ENCODE peak calls at places on chromosomes 5 and 9, in seven cellular contexts. F is SHP77, W is GM06990, M is cardiac fibroblast, B is heart right ventricle, O is kidney tubule cell, K is EH. Z is an unnamed sample.

GRCh38 chr9:75615284-75615683 is 275.2 kb upstream of the PCSK5 start:
- DNase-seq in F (peak), W (no peak), M (no peak), B (no peak), O (peak), K (no peak), Z (no peak)

GRCh38 chr5:73153513-73153912 is 19.5 kb upstream of the TMEM174 start:
- DNase-seq in F (no peak), W (no peak), M (no peak), B (no peak), O (no peak), K (no peak), Z (no peak)

GRCh38 chr5:113038136-113038535 is 61.5 kb downstream of the DCP2 start:
- DNase-seq in F (no peak), W (no peak), M (no peak), B (no peak), O (no peak), K (no peak), Z (no peak)

GRCh38 chr5:101012880-101013279 is 109.8 kb upstream of the ST8SIA4 start:
- DNase-seq in F (no peak), W (no peak), M (no peak), B (no peak), O (no peak), K (no peak), Z (no peak)

GRCh38 chr5:36654598-36654997 is 48.2 kb downstream of the SLC1A3 start:
- DNase-seq in F (no peak), W (no peak), M (no peak), B (no peak), O (no peak), K (no peak), Z (no peak)

GRCh38 chr5:74556631-74557595 is 83.6 kb downstream of the ENC1 start:
- DNase-seq in F (no peak), W (no peak), M (peak), B (no peak), O (no peak), K (peak), Z (no peak)

GRCh38 chr5:132182366-132183040 is 45.1 kb downstream of the P4HA2 start:
- DNase-seq in F (no peak), W (no peak), M (peak), B (no peak), O (no peak), K (peak), Z (no peak)

GRCh38 chr5:2569201-2569600 is 182.3 kb downstream of the IRX2 start:
- DNase-seq in F (no peak), W (no peak), M (no peak), B (no peak), O (no peak), K (no peak), Z (no peak)

GRCh38 chr5:96629774-96630173 is 32.4 kb upstream of the CAST start:
- DNase-seq in F (peak), W (no peak), M (peak), B (no peak), O (peak), K (peak), Z (peak)

GRCh38 chr5:34007116-34007674 is 655 bp downstream of the AMACR start:
- DNase-seq in F (no peak), W (peak), M (peak), B (no peak), O (peak), K (peak), Z (peak)

GRCh38 chr5:52787600-52788504 is at the start of the genes ITGA1 and PELO:
- DNase-seq in F (peak), W (peak), M (peak), B (peak), O (peak), K (peak), Z (peak)

GRCh38 chr9:136732446-136733178 is 10.1 kb downstream of the LCN10 start:
- DNase-seq in F (no peak), W (no peak), M (no peak), B (peak), O (no peak), K (no peak), Z (no peak)

GRCh38 chr5:179858241-179858585 is 404 bp downstream of the MRNIP start:
- DNase-seq in F (peak), W (peak), M (peak), B (no peak), O (peak), K (peak), Z (peak)

GRCh38 chr9:130058887-130059286 is 5.2 kb downstream of the GPR107 start:
- DNase-seq in F (no peak), W (no peak), M (no peak), B (no peak), O (no peak), K (no peak), Z (no peak)

GRCh38 chr5:95884021-95884333 is 61.5 kb upstream of the GLRX start:
- DNase-seq in F (no peak), W (no peak), M (peak), B (no peak), O (no peak), K (peak), Z (peak)

GRCh38 chr5:160159991-160160826 is 41.0 kb upstream of the PWWP2A start:
- DNase-seq in F (peak), W (peak), M (no peak), B (no peak), O (no peak), K (no peak), Z (peak)

GRCh38 chr9:36874921-36875320 is 159.1 kb downstream of the PAX5 start:
- DNase-seq in F (no peak), W (no peak), M (peak), B (no peak), O (peak), K (peak), Z (peak)

GRCh38 chr9:134134949-134135342 is 936 bp upstream of the WDR5 start:
- DNase-seq in F (no peak), W (no peak), M (no peak), B (no peak), O (no peak), K (no peak), Z (no peak)

GRCh38 chr9:20988916-20989315 is 42.5 kb downstream of the HACD4 start:
- DNase-seq in F (no peak), W (no peak), M (peak), B (no peak), O (no peak), K (peak), Z (no peak)

GRCh38 chr5:65229841-65230240 is 251.9 kb downstream of the ADAMTS6 start:
- DNase-seq in F (no peak), W (no peak), M (no peak), B (no peak), O (no peak), K (no peak), Z (no peak)

GRCh38 chr5:92652735-92653134 is 928.3 kb downstream of the NR2F1-AS1 start:
- DNase-seq in F (no peak), W (no peak), M (no peak), B (no peak), O (no peak), K (peak), Z (no peak)

GRCh38 chr5:141778683-141779082 is 96.7 kb upstream of the ARAP3 start:
- DNase-seq in F (no peak), W (no peak), M (no peak), B (no peak), O (no peak), K (no peak), Z (no peak)

GRCh38 chr9:96071245-96072124 is 196.0 kb downstream of the ERCC6L2 start:
- DNase-seq in F (peak), W (no peak), M (peak), B (no peak), O (peak), K (peak), Z (peak)

GRCh38 chr5:141560725-141561483 is 57.9 kb downstream of the DIAPH1 start:
- DNase-seq in F (peak), W (no peak), M (peak), B (peak), O (peak), K (peak), Z (peak)

GRCh38 chr5:160339406-160340140 is 27.2 kb upstream of the CCNJL start:
- DNase-seq in F (no peak), W (no peak), M (no peak), B (no peak), O (no peak), K (no peak), Z (peak)

GRCh38 chr9:120603601-120604000 is 23.6 kb upstream of the CDK5RAP2 start:
- DNase-seq in F (no peak), W (no peak), M (no peak), B (no peak), O (peak), K (no peak), Z (no peak)

GRCh38 chr9:133109931-133110650 is 10.9 kb downstream of the RALGDS start:
- DNase-seq in F (no peak), W (no peak), M (no peak), B (no peak), O (no peak), K (no peak), Z (no peak)

GRCh38 chr9:133712221-133713100 is 25.7 kb downstream of the SARDH start:
- DNase-seq in F (no peak), W (no peak), M (no peak), B (no peak), O (no peak), K (no peak), Z (peak)

GRCh38 chr9:121499427-121500164 is at the start of gene GGTA1:
- DNase-seq in F (peak), W (peak), M (peak), B (peak), O (peak), K (peak), Z (peak)

GRCh38 chr9:136146126-136147037 is 27.7 kb upstream of the TMEM250 start:
- DNase-seq in F (no peak), W (no peak), M (no peak), B (no peak), O (no peak), K (no peak), Z (no peak)

GRCh38 chr9:16329699-16330113 is 540.8 kb downstream of the BNC2 start:
- DNase-seq in F (no peak), W (no peak), M (peak), B (peak), O (no peak), K (peak), Z (peak)

GRCh38 chr5:157476699-157477408 is 16.8 kb downstream of the NIPAL4 start:
- DNase-seq in F (peak), W (no peak), M (peak), B (no peak), O (peak), K (peak), Z (peak)

GRCh38 chr9:12955510-12956163 is 180.8 kb downstream of the LURAP1L start:
- DNase-seq in F (no peak), W (no peak), M (no peak), B (no peak), O (no peak), K (no peak), Z (peak)

GRCh38 chr5:73442152-73442860 is 6.3 kb downstream of the FOXD1 start:
- DNase-seq in F (no peak), W (no peak), M (no peak), B (no peak), O (no peak), K (no peak), Z (no peak)

GRCh38 chr9:6549106-6549505 is 96.4 kb downstream of the GLDC start:
- DNase-seq in F (peak), W (no peak), M (no peak), B (no peak), O (no peak), K (no peak), Z (no peak)

GRCh38 chr9:101635473-101635872 is 40.7 kb upstream of the PPP3R2 start:
- DNase-seq in F (no peak), W (no peak), M (no peak), B (no peak), O (no peak), K (no peak), Z (no peak)